ENCODE peak calls at places on chromosomes 16 and 17, in seven cellular contexts. Y, P, O, G, F, Q and R are unnamed samples.

GRCh38 chr17:49450735-49451134 is 36.1 kb upstream of the PHB1 start:
- DNase-seq in Y (no peak), P (no peak), O (no peak), G (peak; percentile 35), F (no peak), Q (no peak), R (no peak)

GRCh38 chr17:40703652-40704051 is at the start of gene KRT24:
- DNase-seq in Y (no peak), P (no peak), O (no peak), G (no peak), F (no peak), Q (no peak), R (no peak)

GRCh38 chr17:80769516-80769915 is 222.1 kb upstream of the CHMP6 start:
- DNase-seq in Y (no peak), P (no peak), O (no peak), G (no peak), F (peak; percentile 9), Q (no peak), R (no peak)

GRCh38 chr16:4303973-4304372 is 11.9 kb upstream of the GLIS2 start:
- DNase-seq in Y (no peak), P (no peak), O (no peak), G (no peak), F (no peak), Q (no peak), R (no peak)

GRCh38 chr17:81151039-81151677 is 14.1 kb upstream of the PVALEF start:
- DNase-seq in Y (no peak), P (no peak), O (no peak), G (no peak), F (no peak), Q (no peak), R (no peak)

GRCh38 chr16:4465977-4466779 is 8.2 kb downstream of the NMRAL1 start:
- DNase-seq in Y (no peak), P (peak; percentile 80), O (peak; percentile 41), G (no peak), F (no peak), Q (no peak), R (no peak)

GRCh38 chr16:46882940-46883307 is 1.2 kb upstream of the GPT2 start:
- DNase-seq in Y (no peak), P (no peak), O (no peak), G (no peak), F (no peak), Q (no peak), R (no peak)

GRCh38 chr17:58318627-58319180 is 9.9 kb downstream of the TSPOAP1 start:
- DNase-seq in Y (peak; percentile 3), P (peak; percentile 15), O (no peak), G (no peak), F (peak; percentile 40), Q (no peak), R (peak; percentile 36)

GRCh38 chr16:13312063-13312462 is 410.7 kb downstream of the SHISA9 start:
- DNase-seq in Y (no peak), P (no peak), O (no peak), G (no peak), F (no peak), Q (no peak), R (no peak)

GRCh38 chr16:31529398-31530312 is 2.0 kb downstream of the AHSP start:
- DNase-seq in Y (peak; percentile 47), P (no peak), O (no peak), G (no peak), F (no peak), Q (no peak), R (no peak)

GRCh38 chr16:23869052-23869451 is 33.3 kb downstream of the PRKCB start:
- DNase-seq in Y (no peak), P (no peak), O (no peak), G (no peak), F (no peak), Q (no peak), R (no peak)

GRCh38 chr17:8285270-8286181 is 2.9 kb upstream of the RANGRF start:
- DNase-seq in Y (no peak), P (peak; percentile 16), O (peak; percentile 80), G (no peak), F (no peak), Q (peak; percentile 54), R (no peak)

GRCh38 chr16:73048292-73049050 is 543 bp upstream of the ZFHX3 start:
- DNase-seq in Y (peak; percentile 60), P (peak; percentile 83), O (peak; percentile 50), G (no peak), F (peak; percentile 87), Q (peak; percentile 47), R (peak; percentile 57)

GRCh38 chr17:19705771-19706770 is 10.3 kb downstream of the SLC47A2 start:
- DNase-seq in Y (no peak), P (no peak), O (no peak), G (no peak), F (no peak), Q (no peak), R (no peak)

GRCh38 chr17:57356722-57357391 is 100.5 kb downstream of the MSI2 start:
- DNase-seq in Y (no peak), P (no peak), O (peak; percentile 30), G (no peak), F (no peak), Q (no peak), R (no peak)

GRCh38 chr16:4801962-4802658 is at the start of gene ROGDI:
- DNase-seq in Y (peak; percentile 57), P (peak; percentile 87), O (peak; percentile 96), G (peak; percentile 12), F (peak; percentile 90), Q (peak; percentile 91), R (peak; percentile 93)

GRCh38 chr17:75549246-75550138 is 24.0 kb downstream of the LLGL2 start:
- DNase-seq in Y (no peak), P (no peak), O (peak; percentile 94), G (no peak), F (no peak), Q (peak; percentile 87), R (peak; percentile 83)

GRCh38 chr17:962650-963049 is 16.9 kb downstream of the NXN start:
- DNase-seq in Y (no peak), P (no peak), O (no peak), G (no peak), F (no peak), Q (no peak), R (no peak)

GRCh38 chr16:13307255-13307654 is 405.9 kb downstream of the SHISA9 start:
- DNase-seq in Y (no peak), P (no peak), O (no peak), G (no peak), F (no peak), Q (no peak), R (no peak)

DNA sequence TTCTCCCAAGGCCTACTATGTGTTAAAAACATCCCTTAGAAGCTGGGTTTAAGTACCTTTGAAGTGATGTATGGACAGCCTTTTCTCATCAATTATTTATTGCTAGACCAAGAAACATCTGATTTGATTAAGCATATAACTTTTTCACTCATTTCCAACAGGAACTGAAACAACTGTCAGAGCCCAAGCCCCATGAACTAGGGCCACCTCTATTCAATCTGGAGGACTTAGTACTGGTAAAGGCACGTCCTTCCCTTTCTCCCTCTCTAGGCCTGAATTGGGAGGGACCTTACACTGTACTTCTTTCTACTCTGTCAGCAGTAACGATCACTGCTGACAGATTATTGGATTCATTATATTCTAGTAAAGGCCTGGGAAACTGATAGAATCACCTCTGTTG is 612.0 kb upstream of the CDH8 start:
- DNase-seq in Y (no peak), P (no peak), O (no peak), G (no peak), F (no peak), Q (no peak), R (no peak)
- H3K9me3 ChIP-seq in Y (no peaks in the 10 kb centered on the region), P (no peaks in the 10 kb centered on the region), O (no peaks in the 10 kb centered on the region), G (peaks cover 17% of the 10 kb centered on the region), F (no peaks in the 10 kb centered on the region), Q (no peaks in the 10 kb centered on the region), R (peaks cover 9% of the 10 kb centered on the region)

GRCh38 chr17:7179317-7180254 is at the start of gene ASGR1:
- DNase-seq in Y (no peak), P (no peak), O (no peak), G (no peak), F (peak; percentile 63), Q (no peak), R (no peak)
- TF ChIP-seq POLR2A in Y (no peak), P (no peak), O (no peak), G (no peak), F (no peak), Q (no peak), R (no peak)

GRCh38 chr17:83104577-83105505 is 25.4 kb downstream of the METRNL start:
- DNase-seq in Y (no peak), P (no peak), O (no peak), G (no peak), F (no peak), Q (no peak), R (no peak)
- TF ChIP-seq CTCF in Y (no peak), P (no peak), O (no peak), G (no peak), F (no peak), Q (no peak), R (no peak)

GRCh38 chr16:57270221-57271062 is 14.0 kb downstream of the PLLP start:
- DNase-seq in Y (no peak), P (peak; percentile 25), O (no peak), G (no peak), F (peak; percentile 58), Q (no peak), R (no peak)

GRCh38 chr16:57271867-57272495 is 12.5 kb downstream of the PLLP start:
- DNase-seq in Y (no peak), P (peak; percentile 35), O (no peak), G (no peak), F (peak; percentile 43), Q (no peak), R (no peak)

GRCh38 chr16:57271063-57271345 is 13.5 kb downstream of the PLLP start:
- DNase-seq in Y (no peak), P (peak; percentile 34), O (no peak), G (no peak), F (no peak), Q (no peak), R (no peak)

GRCh38 chr16:57273826-57274225 is 10.6 kb downstream of the PLLP start:
- DNase-seq in Y (no peak), P (no peak), O (no peak), G (no peak), F (no peak), Q (no peak), R (no peak)

DNA sequence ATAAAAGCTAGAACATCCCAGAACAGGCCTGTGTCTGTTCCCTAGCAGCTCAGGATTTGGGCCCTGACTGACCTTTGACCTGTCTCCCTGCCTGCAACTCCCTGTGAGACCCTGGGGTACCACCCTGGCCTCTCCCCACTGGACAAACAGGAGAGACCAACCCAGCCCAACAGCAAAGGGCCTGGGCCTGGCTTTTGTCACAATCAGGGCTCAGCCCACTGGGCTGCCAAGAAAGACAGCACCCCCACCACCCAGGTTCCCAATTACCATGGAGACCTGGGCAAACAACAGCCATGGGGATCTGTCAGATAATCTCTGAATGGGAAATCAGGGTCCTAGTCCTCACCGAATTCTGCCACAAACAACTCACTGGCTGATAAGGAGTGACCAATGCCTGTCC is 11.1 kb downstream of the PLLP start:
- DNase-seq in Y (no peak), P (peak; percentile 29), O (no peak), G (no peak), F (peak; percentile 53), Q (no peak), R (no peak)
- H3K9me3 ChIP-seq in Y (no peaks in the 10 kb centered on the region), P (no peaks in the 10 kb centered on the region), O (no peaks in the 10 kb centered on the region), G (no peaks in the 10 kb centered on the region), F (no peaks in the 10 kb centered on the region), Q (no peaks in the 10 kb centered on the region), R (no peaks in the 10 kb centered on the region)